ENCODE peak calls at places on chromosome 20, in six cellular contexts. B is pancreas, D is left lung, K is right lobe of liver, C is A549, V is A673. A is an unnamed sample.

GRCh38 chr20:64106981-64107735 is at the start of gene NPBWR2:
- DNase-seq in B (peak; percentile 50), D (peak; percentile 70), K (no peak), C (no peak), V (no peak), A (no peak)

GRCh38 chr20:13723015-13723414 is 61.7 kb downstream of the ESF1 start:
- DNase-seq in B (no peak), D (no peak), K (no peak), C (no peak), V (peak; percentile 7), A (no peak)

GRCh38 chr20:23419995-23420901 is 1.0 kb downstream of the NAPB start:
- DNase-seq in B (peak; percentile 77), D (peak; percentile 87), K (peak; percentile 77), C (peak; percentile 45), V (peak; percentile 53), A (peak; percentile 74)

GRCh38 chr20:15491564-15491963 is 1081.7 kb downstream of the KIF16B start:
- DNase-seq in B (no peak), D (no peak), K (no peak), C (no peak), V (no peak), A (no peak)

GRCh38 chr20:33945391-33946079 is 48.2 kb upstream of the RALY start:
- DNase-seq in B (no peak), D (no peak), K (no peak), C (no peak), V (no peak), A (no peak)

GRCh38 chr20:61252601-61253263 is 671 bp downstream of the CDH4 start:
- DNase-seq in B (no peak), D (no peak), K (no peak), C (peak; percentile 32), V (peak; percentile 24), A (no peak)

GRCh38 chr20:23634985-23635767 is 2.6 kb downstream of the CST3 start:
- DNase-seq in B (no peak), D (peak; percentile 49), K (peak; percentile 96), C (no peak), V (no peak), A (no peak)

GRCh38 chr20:49868964-49869363 is 46.4 kb downstream of the SPATA2 start:
- DNase-seq in B (no peak), D (no peak), K (no peak), C (no peak), V (no peak), A (no peak)

GRCh38 chr20:41169791-41170351 is 32.5 kb downstream of the PLCG1 start:
- DNase-seq in B (no peak), D (no peak), K (peak; percentile 39), C (no peak), V (no peak), A (peak; percentile 1)

GRCh38 chr20:50518270-50518721 is 8.1 kb downstream of the PTPN1 start:
- DNase-seq in B (no peak), D (no peak), K (no peak), C (no peak), V (no peak), A (no peak)

GRCh38 chr20:32810941-32811340 is 8.8 kb upstream of the MAPRE1 start:
- DNase-seq in B (no peak), D (no peak), K (no peak), C (no peak), V (no peak), A (no peak)

GRCh38 chr20:12928358-12928754 is 80.4 kb upstream of the SPTLC3 start:
- DNase-seq in B (no peak), D (no peak), K (no peak), C (no peak), V (no peak), A (no peak)

GRCh38 chr20:25676164-25676809 is 20.4 kb downstream of the ZNF337 start:
- DNase-seq in B (no peak), D (no peak), K (no peak), C (no peak), V (no peak), A (peak; percentile 8)

GRCh38 chr20:25017257-25017803 is 24.8 kb upstream of the APMAP start:
- DNase-seq in B (peak; percentile 97), D (peak; percentile 88), K (no peak), C (no peak), V (no peak), A (peak; percentile 99)

GRCh38 chr20:51352790-51353189 is 189.7 kb downstream of the NFATC2 start:
- DNase-seq in B (no peak), D (no peak), K (no peak), C (no peak), V (no peak), A (no peak)

GRCh38 chr20:43726811-43727338 is at the start of gene GTSF1L:
- DNase-seq in B (no peak), D (no peak), K (no peak), C (no peak), V (no peak), A (no peak)

GRCh38 chr20:17946040-17946439 is 22.6 kb downstream of the SNX5 start:
- DNase-seq in B (no peak), D (no peak), K (no peak), C (no peak), V (no peak), A (no peak)

GRCh38 chr20:1813101-1813529 is 82.1 kb upstream of the SIRPA start:
- DNase-seq in B (no peak), D (peak; percentile 64), K (peak; percentile 79), C (peak; percentile 73), V (no peak), A (peak; percentile 24)

GRCh38 chr20:45042978-45043377 is 57.9 kb downstream of the KCNS1 start:
- DNase-seq in B (no peak), D (no peak), K (no peak), C (no peak), V (no peak), A (no peak)

GRCh38 chr20:45044601-45045000 is 56.3 kb downstream of the KCNS1 start:
- DNase-seq in B (no peak), D (no peak), K (no peak), C (no peak), V (no peak), A (no peak)

GRCh38 chr20:45047581-45048119 is 53.3 kb downstream of the KCNS1 start:
- DNase-seq in B (no peak), D (no peak), K (no peak), C (no peak), V (no peak), A (no peak)

GRCh38 chr20:45041464-45042337 is 59.2 kb downstream of the KCNS1 start:
- DNase-seq in B (no peak), D (no peak), K (no peak), C (no peak), V (no peak), A (no peak)

DNA sequence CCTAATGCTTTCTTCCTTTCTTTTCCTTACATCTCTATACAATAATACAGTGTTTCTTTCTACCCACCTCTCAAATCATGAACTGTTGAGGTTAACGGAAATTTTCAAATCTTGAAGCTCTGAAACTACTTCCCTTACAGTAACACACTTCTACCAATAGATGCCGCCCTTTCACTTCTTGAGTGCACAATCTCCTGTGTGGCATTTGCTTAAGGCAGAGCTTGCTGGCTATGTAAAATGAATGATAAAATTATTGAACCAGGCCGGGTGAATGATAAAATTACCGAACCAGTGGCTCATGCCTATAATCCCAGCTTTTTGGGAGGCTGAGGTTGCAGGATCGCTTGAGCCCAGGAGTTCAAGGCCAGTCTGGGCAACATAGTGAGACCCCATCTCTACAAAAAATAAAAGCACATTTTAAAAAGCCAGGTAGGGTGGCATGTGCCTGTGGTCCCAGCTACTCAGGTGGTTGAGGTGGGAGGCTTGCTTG is 56.8 kb downstream of the KCNS1 start:
- DNase-seq in B (no peak), D (no peak), K (no peak), C (peak; percentile 39), V (peak; percentile 87), A (peak; percentile 19)
- TF ChIP-seq CTCF in B (peak; percentile 72), D (peak; percentile 66), K (peak; percentile 88), C (peak; percentile 87), V (peak; percentile 92), A (peak; percentile 91)

DNA sequence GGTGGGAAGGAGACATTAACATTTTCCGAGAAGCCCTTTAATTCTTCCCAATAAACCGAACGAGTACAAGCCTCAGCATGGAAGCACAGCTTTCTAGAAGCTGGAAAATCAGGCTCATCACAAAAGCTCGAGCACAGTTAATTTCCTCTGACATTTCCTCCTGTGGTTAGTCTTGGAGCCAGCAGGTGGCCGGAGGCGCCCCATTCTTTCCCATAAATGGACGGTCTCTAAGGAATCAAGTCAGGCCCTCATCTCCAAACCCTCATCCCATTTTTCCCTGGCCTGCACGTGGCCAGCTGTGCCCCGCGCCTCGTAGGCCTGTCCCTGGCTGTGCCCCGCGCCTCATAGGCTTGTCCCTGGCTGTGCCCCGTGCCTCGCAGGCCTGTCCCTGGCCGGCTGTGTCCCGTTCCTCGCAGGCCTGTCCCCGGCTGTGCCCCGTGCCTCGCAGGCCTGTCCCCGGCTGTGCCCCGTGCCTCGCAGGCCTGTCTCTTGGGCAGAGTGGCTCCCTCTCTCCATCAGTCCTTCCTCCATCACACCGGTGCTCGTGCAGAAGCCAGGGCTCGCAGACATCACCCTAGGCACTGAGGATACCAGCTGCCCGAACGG is 19.7 kb upstream of the NTSR1 start:
- DNase-seq in B (no peak), D (no peak), K (no peak), C (no peak), V (peak; percentile 67), A (no peak)
- H3K4me1 ChIP-seq in B (no peaks in the 10 kb centered on the region), D (no peaks in the 10 kb centered on the region), K (no peaks in the 10 kb centered on the region), C (no peaks in the 10 kb centered on the region), V (peaks cover 63% of the 10 kb centered on the region), A (peaks cover 6% of the 10 kb centered on the region)

GRCh38 chr20:38202153-38202981 is 37.3 kb upstream of the TGM2 start:
- DNase-seq in B (no peak), D (no peak), K (no peak), C (no peak), V (no peak), A (no peak)

GRCh38 chr20:38202982-38203293 is 37.9 kb upstream of the TGM2 start:
- DNase-seq in B (no peak), D (no peak), K (no peak), C (no peak), V (no peak), A (no peak)

GRCh38 chr20:38201356-38201755 is 36.3 kb upstream of the TGM2 start:
- DNase-seq in B (no peak), D (peak; percentile 85), K (no peak), C (peak; percentile 62), V (no peak), A (no peak)

GRCh38 chr20:38199506-38200390 is 34.7 kb upstream of the TGM2 start:
- DNase-seq in B (no peak), D (no peak), K (no peak), C (no peak), V (no peak), A (no peak)

GRCh38 chr20:38200646-38201045 is 35.6 kb upstream of the TGM2 start:
- DNase-seq in B (no peak), D (no peak), K (no peak), C (no peak), V (no peak), A (no peak)
- TF ChIP-seq CTCF in B (no peak), D (no peak), K (no peak), C (no peak), V (no peak), A (no peak)

DNA sequence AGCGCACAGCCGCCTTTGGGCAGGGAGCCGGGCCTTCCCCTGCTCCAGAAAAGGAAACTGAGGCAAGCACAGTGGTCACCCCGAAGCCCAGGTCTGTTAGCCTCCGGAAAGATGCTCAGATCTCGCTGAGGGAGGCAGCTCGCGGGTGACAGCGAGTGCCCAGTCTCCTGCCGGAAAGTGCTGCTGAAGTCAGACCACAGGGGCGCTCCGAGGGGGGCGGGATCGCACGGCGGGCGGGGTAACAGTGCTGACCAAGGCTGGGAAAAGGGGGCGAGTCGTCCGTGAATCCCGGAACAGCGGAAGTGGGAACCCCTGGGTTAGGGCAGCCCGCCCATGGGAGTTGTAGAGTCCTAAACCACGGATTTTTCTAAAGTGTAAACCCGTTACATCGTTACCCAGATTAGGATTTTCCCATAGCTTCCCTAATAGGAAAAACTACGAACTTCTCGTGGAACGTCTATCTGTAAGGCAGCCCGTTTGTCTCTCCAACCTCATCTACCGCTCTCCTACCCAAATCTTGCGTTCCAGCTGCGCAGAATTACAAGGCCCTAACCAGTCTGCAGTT is 504 bp downstream of the VPS16 start:
- DNase-seq in B (peak; percentile 75), D (peak; percentile 87), K (no peak), C (peak; percentile 80), V (peak; percentile 46), A (peak; percentile 59)
- H3K4me1 ChIP-seq in B (peaks cover 10% of the 10 kb centered on the region), D (peaks cover 3% of the 10 kb centered on the region), K (peaks cover 17% of the 10 kb centered on the region), C (peaks cover 17% of the 10 kb centered on the region), V (peaks cover 15% of the 10 kb centered on the region), A (peaks cover 17% of the 10 kb centered on the region)